ENCODE peak calls at places on chromosomes 1 and 21, in ten cellular contexts. I is stimulated activated CD4-positive, alpha-beta T cell treated with anti-CD3 and anti-CD28 coated beads, Interleukin-4, amount 100 ng/mL, for 1 hour; T is activated CD4-positive, CD25-positive, alpha-beta regulatory T cell; O is ACHN; E is Ammon's horn; J is NCI-H2171 treated with DMSO at 0.1 percent for 48 hours; Q is GM03348; F is NCI-H1092; A is HTR-8/SVneo; Z is stromal cell of bone marrow. B is an unnamed sample.

GRCh38 chr1:180927841-180928240 is 15.1 kb downstream of the KIAA1614 start:
- DNase-seq in Q (no peak), T (no peak), O (no peak), A (no peak), Z (no peak), J (peak), I (no peak), F (peak), E (peak), B (no peak)

GRCh38 chr1:27150641-27151040 is 4.3 kb downstream of the SLC9A1 start:
- DNase-seq in T (no peak), A (no peak), Q (no peak), F (no peak), I (no peak), J (no peak), O (no peak), E (no peak), Z (no peak), B (no peak)

GRCh38 chr1:82695443-82695842 is 894.7 kb downstream of the ADGRL2 start:
- DNase-seq in O (no peak), I (no peak), E (no peak), A (no peak), Q (no peak), J (no peak), T (no peak), F (no peak), Z (no peak), B (no peak)

GRCh38 chr1:59631561-59631960 is 183.2 kb upstream of the HOOK1 start:
- DNase-seq in Z (no peak), A (no peak), F (no peak), E (no peak), O (no peak), J (no peak), Q (no peak), T (no peak), I (no peak), B (no peak)

GRCh38 chr1:91400133-91400725 is 4.4 kb downstream of the HFM1 start:
- DNase-seq in O (no peak), Q (no peak), J (no peak), E (no peak), Z (peak), F (no peak), I (no peak), T (no peak), A (no peak), B (no peak)

GRCh38 chr21:37437376-37438080 is 71.0 kb downstream of the DYRK1A start:
- DNase-seq in Q (no peak), A (no peak), O (no peak), E (no peak), I (no peak), F (no peak), Z (no peak), T (no peak), J (no peak), B (no peak)

GRCh38 chr1:94666797-94667196 is 125.2 kb upstream of the F3 start:
- DNase-seq in E (no peak), T (no peak), Q (no peak), J (no peak), A (no peak), Z (no peak), I (no peak), O (no peak), F (no peak), B (no peak)

GRCh38 chr1:16984717-16985116 is 4.3 kb upstream of the MFAP2 start:
- DNase-seq in O (no peak), J (no peak), Z (peak), Q (peak), E (no peak), A (peak), F (no peak), T (no peak), I (no peak), B (no peak)

GRCh38 chr1:69648486-69648885 is 80.8 kb downstream of the LRRC7 start:
- DNase-seq in J (no peak), Z (no peak), O (no peak), T (no peak), Q (no peak), A (no peak), I (no peak), F (no peak), E (no peak), B (no peak)

GRCh38 chr1:35324486-35324885 is 56.0 kb downstream of the ZMYM4 start:
- DNase-seq in Q (peak), A (no peak), E (no peak), T (no peak), O (peak), Z (peak), I (no peak), F (no peak), J (no peak), B (no peak)

GRCh38 chr1:158654079-158654478 is 32.4 kb downstream of the SPTA1 start:
- DNase-seq in O (no peak), E (no peak), I (no peak), Z (no peak), A (no peak), Q (no peak), F (no peak), T (no peak), J (no peak), B (no peak)

GRCh38 chr1:115189814-115190541 is 100.7 kb upstream of the TSPAN2 start:
- DNase-seq in T (no peak), J (no peak), E (no peak), Z (peak), F (no peak), Q (peak), A (peak), O (peak), I (no peak), B (no peak)

GRCh38 chr1:83026745-83027144 is 972.2 kb downstream of the TTLL7 start:
- DNase-seq in F (no peak), E (no peak), Q (no peak), I (no peak), A (no peak), O (no peak), T (no peak), J (no peak), Z (peak), B (no peak)

GRCh38 chr1:21638531-21639341 is 30.4 kb downstream of the RAP1GAP start:
- DNase-seq in O (peak), J (peak), E (no peak), A (peak), I (no peak), F (no peak), T (no peak), Q (no peak), Z (no peak), B (peak)

GRCh38 chr1:196887515-196888239 is at the start of gene CFHR4:
- DNase-seq in T (no peak), E (no peak), A (no peak), I (no peak), J (no peak), Q (no peak), F (no peak), O (no peak), Z (no peak), B (no peak)

GRCh38 chr1:65423884-65424655 is 3.6 kb downstream of the LEPR start:
- DNase-seq in O (peak), Q (peak), F (no peak), A (peak), T (no peak), E (no peak), J (no peak), Z (no peak), I (no peak), B (peak)

GRCh38 chr1:95232646-95233320 is 1.2 kb upstream of the RWDD3 start:
- DNase-seq in O (peak), F (no peak), Q (peak), T (no peak), I (no peak), Z (no peak), J (no peak), E (no peak), A (no peak), B (no peak)

GRCh38 chr1:36160949-36161485 is 5.1 kb downstream of the MAP7D1 start:
- DNase-seq in F (no peak), J (no peak), Q (peak), E (no peak), O (peak), Z (peak), T (peak), I (peak), A (peak), B (peak)

GRCh38 chr1:248825136-248825535 is 579 bp downstream of the SH3BP5L start:
- DNase-seq in F (no peak), J (no peak), Q (peak), Z (no peak), I (no peak), O (no peak), T (no peak), A (no peak), E (no peak), B (no peak)

GRCh38 chr1:205764578-205764977 is 10.7 kb downstream of the RAB29 start:
- DNase-seq in J (no peak), Z (no peak), F (no peak), Q (no peak), T (no peak), O (no peak), I (no peak), E (no peak), A (no peak), B (no peak)

GRCh38 chr1:35049116-35049515 is 17.4 kb upstream of the ZMYM6 start:
- DNase-seq in J (no peak), Q (no peak), A (no peak), I (no peak), Z (no peak), T (no peak), O (no peak), F (no peak), E (no peak), B (no peak)

GRCh38 chr1:214233856-214234634 is 46.9 kb upstream of the SMYD2 start:
- DNase-seq in A (no peak), T (no peak), J (peak), E (no peak), Q (no peak), Z (no peak), I (no peak), O (no peak), F (peak), B (no peak)

GRCh38 chr1:56415720-56416119 is 163.6 kb downstream of the PLPP3 start:
- DNase-seq in J (no peak), E (no peak), O (no peak), Z (no peak), A (no peak), T (no peak), I (no peak), F (no peak), Q (no peak), B (no peak)